ENCODE peak calls at places on chromosomes 3 and 15, in ten cellular contexts. V, Q, I, O, Z, R, A, S, Y and G are unnamed samples.

GRCh38 chr3:134027631-134028030 is 2.1 kb downstream of the SLCO2A1 start:
- DNase-seq in V (no peak), Q (no peak), I (no peak), O (peak), Z (no peak), R (no peak), A (no peak), S (no peak), Y (no peak), G (no peak)

GRCh38 chr15:25693321-25694237 is 169.5 kb downstream of the ATP10A start:
- DNase-seq in V (peak), Q (no peak), I (peak), O (no peak), Z (peak), R (no peak), A (no peak), S (peak), Y (peak), G (peak)

GRCh38 chr3:170488802-170489201 is 70.1 kb downstream of the CLDN11 start:
- DNase-seq in V (no peak), Q (no peak), I (peak), O (peak), Z (peak), R (no peak), A (no peak), S (peak), Y (no peak), G (no peak)

GRCh38 chr3:80663426-80663825 is 895.6 kb upstream of the ROBO1 start:
- DNase-seq in V (no peak), Q (no peak), I (no peak), O (no peak), Z (no peak), R (no peak), A (no peak), S (no peak), Y (no peak), G (no peak)

GRCh38 chr15:32994810-32995424 is 199.6 kb downstream of the FMN1 start:
- DNase-seq in V (no peak), Q (no peak), I (peak), O (no peak), Z (peak), R (peak), A (no peak), S (peak), Y (no peak), G (no peak)

GRCh38 chr3:190326930-190327329 is 4.7 kb upstream of the CLDN1 start:
- DNase-seq in V (no peak), Q (no peak), I (no peak), O (no peak), Z (peak), R (no peak), A (peak), S (peak), Y (no peak), G (no peak)

GRCh38 chr3:31960793-31961431 is 20.1 kb downstream of the OSBPL10 start:
- DNase-seq in V (no peak), Q (no peak), I (no peak), O (no peak), Z (peak), R (peak), A (no peak), S (peak), Y (no peak), G (no peak)

GRCh38 chr3:169891886-169892285 is 19.5 kb upstream of the SAMD7 start:
- DNase-seq in V (no peak), Q (no peak), I (no peak), O (peak), Z (no peak), R (no peak), A (no peak), S (no peak), Y (no peak), G (no peak)

GRCh38 chr3:69102384-69102783 is 17.6 kb downstream of the ARL6IP5 start:
- DNase-seq in V (no peak), Q (no peak), I (no peak), O (peak), Z (no peak), R (no peak), A (no peak), S (no peak), Y (no peak), G (no peak)

GRCh38 chr15:51112078-51112477 is 17.4 kb upstream of the TNFAIP8L3 start:
- DNase-seq in V (no peak), Q (no peak), I (no peak), O (no peak), Z (no peak), R (no peak), A (no peak), S (no peak), Y (no peak), G (no peak)

GRCh38 chr3:71754610-71755253 is 1.1 kb downstream of the GPR27 start:
- DNase-seq in V (no peak), Q (no peak), I (no peak), O (no peak), Z (no peak), R (no peak), A (no peak), S (no peak), Y (no peak), G (no peak)

GRCh38 chr3:38059148-38059547 is 20.1 kb downstream of the DLEC1 start:
- DNase-seq in V (no peak), Q (no peak), I (no peak), O (no peak), Z (no peak), R (no peak), A (no peak), S (no peak), Y (no peak), G (no peak)

GRCh38 chr15:73464602-73465001 is 21.6 kb downstream of the REC114 start:
- DNase-seq in V (no peak), Q (no peak), I (no peak), O (no peak), Z (no peak), R (peak), A (no peak), S (no peak), Y (no peak), G (peak)

GRCh38 chr3:15557511-15557946 is 36.0 kb upstream of the COLQ start:
- DNase-seq in V (no peak), Q (no peak), I (peak), O (peak), Z (peak), R (peak), A (peak), S (peak), Y (no peak), G (peak)

GRCh38 chr3:143443851-143444331 is 324.3 kb downstream of the CHST2 start:
- DNase-seq in V (no peak), Q (no peak), I (peak), O (peak), Z (peak), R (peak), A (no peak), S (peak), Y (peak), G (peak)

GRCh38 chr3:54211097-54211496 is 88.7 kb downstream of the CACNA2D3 start:
- DNase-seq in V (no peak), Q (no peak), I (no peak), O (no peak), Z (no peak), R (no peak), A (no peak), S (no peak), Y (no peak), G (no peak)

GRCh38 chr3:53844262-53845102 is 1.7 kb downstream of the CHDH start:
- DNase-seq in V (no peak), Q (peak), I (no peak), O (no peak), Z (no peak), R (no peak), A (peak), S (no peak), Y (no peak), G (no peak)

GRCh38 chr15:83444936-83445335 is 2.2 kb upstream of the SH3GL3 start:
- DNase-seq in V (no peak), Q (no peak), I (no peak), O (no peak), Z (no peak), R (no peak), A (no peak), S (no peak), Y (no peak), G (no peak)

GRCh38 chr3:49966233-49966942 is 26.4 kb downstream of the RBM6 start:
- DNase-seq in V (no peak), Q (no peak), I (no peak), O (peak), Z (no peak), R (no peak), A (no peak), S (no peak), Y (no peak), G (no peak)

GRCh38 chr3:143571548-143571947 is 276.7 kb downstream of the SLC9A9 start:
- DNase-seq in V (no peak), Q (no peak), I (peak), O (no peak), Z (no peak), R (no peak), A (no peak), S (peak), Y (no peak), G (no peak)

DNA sequence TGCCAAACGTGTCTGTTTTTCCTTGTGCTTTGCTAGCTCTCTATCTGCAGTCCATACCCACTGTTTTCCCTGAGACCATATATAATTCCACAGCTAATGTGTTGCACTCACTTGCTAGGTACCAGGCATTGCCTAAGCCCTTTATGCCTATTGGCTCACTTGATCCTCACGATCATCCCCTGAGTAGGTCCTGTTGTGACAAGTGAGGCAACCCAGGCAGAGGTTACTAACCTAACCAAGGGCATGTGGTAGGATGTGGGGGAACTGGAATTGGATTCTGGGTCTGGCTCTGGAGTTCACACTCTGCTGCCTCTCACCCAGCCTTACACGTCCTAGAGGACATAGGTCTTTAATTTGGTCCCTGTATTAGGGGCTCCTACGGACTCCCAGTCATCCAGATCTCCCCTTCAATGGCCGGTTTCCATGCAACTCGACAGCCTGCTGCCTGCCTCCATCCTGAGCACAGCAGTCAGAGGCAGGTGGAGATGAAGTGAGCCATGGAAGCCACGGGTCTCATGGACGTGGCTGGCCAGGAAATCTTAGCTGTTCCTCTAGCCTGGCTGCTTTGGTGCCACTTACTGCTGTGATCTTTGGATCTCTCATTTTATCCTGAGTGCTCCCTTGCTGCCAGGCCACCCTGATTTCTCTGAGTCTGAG is 38.9 kb upstream of the MYZAP start:
- DNase-seq in V (no peak), Q (no peak), I (no peak), O (no peak), Z (no peak), R (no peak), A (no peak), S (no peak), Y (no peak), G (peak)
- H3K27ac ChIP-seq in V (no peak), Q (no peak), I (no peak), O (no peak), Z (no peak), R (peak), A (peak), S (no peak), Y (peak), G (no peak)

GRCh38 chr15:60418095-60418494 is 20.3 kb upstream of the ANXA2 start:
- DNase-seq in V (no peak), Q (no peak), I (no peak), O (no peak), Z (no peak), R (no peak), A (no peak), S (no peak), Y (no peak), G (no peak)

GRCh38 chr15:60417112-60417511 is 19.3 kb upstream of the ANXA2 start:
- DNase-seq in V (no peak), Q (no peak), I (no peak), O (no peak), Z (no peak), R (no peak), A (no peak), S (no peak), Y (no peak), G (no peak)

GRCh38 chr15:60419752-60420151 is 22.0 kb upstream of the ANXA2 start:
- DNase-seq in V (no peak), Q (no peak), I (no peak), O (no peak), Z (peak), R (no peak), A (no peak), S (peak), Y (no peak), G (no peak)

GRCh38 chr15:60414016-60414682 is 16.4 kb upstream of the ANXA2 start:
- DNase-seq in V (no peak), Q (no peak), I (no peak), O (no peak), Z (peak), R (no peak), A (no peak), S (peak), Y (no peak), G (peak)

DNA sequence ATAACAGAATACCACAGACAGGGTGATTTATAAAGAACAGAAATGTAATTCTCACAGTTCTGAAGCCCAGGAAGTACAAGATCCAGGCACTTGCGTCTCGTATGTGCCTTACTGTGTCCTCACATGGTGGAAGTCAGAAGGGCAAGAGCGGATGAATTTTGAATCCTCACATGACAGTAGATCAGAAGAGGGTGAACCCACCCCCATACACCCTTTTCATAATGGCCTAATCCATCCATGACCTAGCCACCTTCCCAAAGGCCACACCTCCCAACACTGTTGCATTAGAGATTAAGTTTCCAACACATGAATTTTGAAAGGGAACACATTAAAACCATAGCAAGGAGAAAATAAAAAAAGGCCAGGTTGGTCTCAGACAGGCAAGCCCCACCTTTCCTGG is 18.7 kb upstream of the ANXA2 start:
- DNase-seq in V (no peak), Q (no peak), I (no peak), O (no peak), Z (no peak), R (no peak), A (no peak), S (no peak), Y (no peak), G (no peak)
- H3K27ac ChIP-seq in V (no peak), Q (no peak), I (no peak), O (no peak), Z (no peak), R (no peak), A (no peak), S (no peak), Y (no peak), G (no peak)

DNA sequence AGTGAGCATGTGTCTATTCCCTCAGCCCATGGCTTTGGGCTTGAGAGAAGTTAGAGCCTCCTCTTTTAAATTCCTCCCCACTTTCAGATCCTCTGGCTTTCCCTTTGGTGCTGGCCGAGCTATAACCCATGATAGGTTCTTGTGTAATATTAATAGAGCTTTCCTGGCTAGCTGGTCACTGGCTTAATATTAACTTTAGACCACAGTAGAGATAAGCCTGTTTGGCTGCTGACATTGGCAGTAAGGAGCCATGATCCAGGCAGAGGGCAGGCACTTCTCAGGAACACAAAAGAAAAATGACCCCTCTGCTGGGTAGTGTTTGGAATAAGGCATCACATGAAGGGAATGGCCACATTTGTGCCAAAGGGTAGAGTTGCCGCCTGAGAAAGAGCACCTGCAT is 65.4 kb upstream of the UMPS start:
- DNase-seq in V (no peak), Q (no peak), I (no peak), O (no peak), Z (no peak), R (no peak), A (peak), S (no peak), Y (no peak), G (no peak)
- H3K27ac ChIP-seq in V (no peak), Q (no peak), I (no peak), O (no peak), Z (no peak), R (peak), A (peak), S (no peak), Y (no peak), G (no peak)

GRCh38 chr3:99884484-99884883 is 66.8 kb downstream of the CMSS1 start:
- DNase-seq in V (no peak), Q (no peak), I (no peak), O (no peak), Z (no peak), R (no peak), A (no peak), S (no peak), Y (no peak), G (no peak)
- H3K27ac ChIP-seq in V (no peak), Q (no peak), I (no peak), O (no peak), Z (no peak), R (no peak), A (no peak), S (no peak), Y (peak), G (no peak)

GRCh38 chr3:153144779-153145178 is 17.2 kb upstream of the RAP2B start:
- DNase-seq in V (no peak), Q (no peak), I (peak), O (no peak), Z (peak), R (no peak), A (no peak), S (peak), Y (no peak), G (no peak)
- H3K27ac ChIP-seq in V (no peak), Q (no peak), I (peak), O (no peak), Z (peak), R (peak), A (no peak), S (no peak), Y (no peak), G (peak)

GRCh38 chr3:186057594-186057993 is 51.3 kb downstream of the ETV5 start:
- DNase-seq in V (no peak), Q (no peak), I (peak), O (no peak), Z (peak), R (no peak), A (no peak), S (peak), Y (no peak), G (no peak)
- H3K27ac ChIP-seq in V (peak), Q (no peak), I (no peak), O (no peak), Z (peak), R (no peak), A (no peak), S (peak), Y (no peak), G (no peak)

DNA sequence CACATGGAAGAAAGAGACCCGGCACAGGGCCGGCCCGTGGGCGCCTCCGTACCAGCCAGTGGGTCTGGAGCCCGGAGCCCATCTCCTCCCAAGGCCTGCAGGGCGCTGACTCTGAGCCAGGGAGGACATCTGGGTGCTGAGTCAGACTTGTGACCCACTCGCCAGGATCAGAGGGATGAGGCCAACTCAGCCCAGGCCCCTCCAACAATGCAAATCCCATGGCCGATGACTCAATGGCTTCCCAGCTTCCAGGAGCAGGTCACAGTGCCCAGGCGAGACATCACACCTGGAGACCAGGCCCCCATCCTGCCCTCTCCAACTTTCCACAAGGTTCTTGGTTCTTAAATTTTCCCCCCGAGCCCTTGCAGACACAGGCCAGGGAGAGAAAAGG is 95.1 kb downstream of the LRIG1 start:
- DNase-seq in V (no peak), Q (no peak), I (peak), O (no peak), Z (peak), R (no peak), A (no peak), S (peak), Y (peak), G (peak)
- H3K27ac ChIP-seq in V (peak), Q (no peak), I (peak), O (no peak), Z (no peak), R (no peak), A (no peak), S (peak), Y (peak), G (peak)

GRCh38 chr3:155064920-155065319 is 15.2 kb upstream of the MME start:
- DNase-seq in V (no peak), Q (no peak), I (no peak), O (no peak), Z (no peak), R (no peak), A (no peak), S (peak), Y (no peak), G (no peak)
- H3K27ac ChIP-seq in V (no peak), Q (no peak), I (peak), O (no peak), Z (no peak), R (no peak), A (no peak), S (peak), Y (no peak), G (peak)

GRCh38 chr3:55648591-55649318 is 161.6 kb upstream of the WNT5A start:
- DNase-seq in V (no peak), Q (no peak), I (no peak), O (no peak), Z (no peak), R (no peak), A (no peak), S (no peak), Y (no peak), G (no peak)

GRCh38 chr3:55650011-55650410 is 162.9 kb upstream of the WNT5A start:
- DNase-seq in V (no peak), Q (no peak), I (no peak), O (no peak), Z (no peak), R (no peak), A (no peak), S (no peak), Y (no peak), G (no peak)

GRCh38 chr3:55654123-55654787 is 167.1 kb upstream of the WNT5A start:
- DNase-seq in V (no peak), Q (no peak), I (no peak), O (no peak), Z (no peak), R (no peak), A (no peak), S (no peak), Y (no peak), G (no peak)

GRCh38 chr3:55649554-55649953 is 162.4 kb upstream of the WNT5A start:
- DNase-seq in V (no peak), Q (no peak), I (no peak), O (no peak), Z (no peak), R (no peak), A (no peak), S (no peak), Y (no peak), G (no peak)

DNA sequence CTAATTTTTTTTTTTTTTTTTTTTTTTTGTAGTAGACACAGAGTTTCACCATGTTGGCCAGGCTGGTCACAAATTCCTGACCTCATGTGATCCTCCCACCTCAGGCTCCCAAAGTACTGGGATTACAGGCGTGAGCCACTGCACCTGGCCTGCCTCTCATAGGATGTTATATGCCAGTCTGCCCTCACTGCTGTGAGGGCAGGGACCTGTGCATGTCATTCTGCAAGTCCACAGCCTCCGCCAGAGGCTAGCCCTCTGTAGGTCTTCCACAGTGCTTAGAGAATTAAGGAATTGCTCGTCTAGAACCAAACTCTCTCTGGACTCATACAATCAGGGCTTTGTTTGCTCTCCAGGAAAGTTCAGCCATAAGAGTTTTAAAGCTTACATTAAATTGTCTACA is 163.9 kb upstream of the WNT5A start:
- DNase-seq in V (no peak), Q (no peak), I (no peak), O (no peak), Z (no peak), R (no peak), A (no peak), S (no peak), Y (no peak), G (no peak)
- H3K27ac ChIP-seq in V (no peak), Q (no peak), I (no peak), O (no peak), Z (no peak), R (no peak), A (no peak), S (no peak), Y (no peak), G (no peak)